ENCODE peak calls at places on chromosomes 12 and 14, in four cellular contexts. C is endothelial cell of umbilical vein, W is breast epithelium, J is suprapubic skin. Z is an unnamed sample.

GRCh38 chr12:3148366-3149000 is 71.3 kb downstream of the TSPAN9 start:
- DNase-seq in W (no peak), C (no peak), J (no peak), Z (no peak)

GRCh38 chr14:40855343-40855742 is 751.3 kb upstream of the LRFN5 start:
- DNase-seq in J (no peak), W (no peak), C (no peak), Z (no peak)

GRCh38 chr14:62657376-62657775 is 387.9 kb downstream of the KCNH5 start:
- DNase-seq in W (no peak), J (no peak), C (no peak), Z (no peak)

GRCh38 chr12:124305776-124306685 is 11.1 kb downstream of the RFLNA start:
- DNase-seq in W (no peak), C (no peak), J (no peak), Z (no peak)

GRCh38 chr12:28998662-28999120 is 150.4 kb upstream of the FAR2 start:
- DNase-seq in J (no peak), W (no peak), C (peak; percentile 56), Z (peak; percentile 14)

GRCh38 chr14:104494483-104494882 is 85.1 kb upstream of the C14orf180 start:
- DNase-seq in W (no peak), C (no peak), J (no peak), Z (no peak)

GRCh38 chr14:95286649-95287048 is 33.1 kb downstream of the CLMN start:
- DNase-seq in W (peak; percentile 13), J (no peak), C (no peak), Z (no peak)

GRCh38 chr12:65533177-65533883 is 254.8 kb downstream of the MSRB3 start:
- DNase-seq in J (no peak), C (peak; percentile 85), W (no peak), Z (no peak)

GRCh38 chr12:69824956-69825355 is at the start of gene MYRFL:
- DNase-seq in J (no peak), W (no peak), C (no peak), Z (no peak)

GRCh38 chr12:12723681-12724420 is 6.7 kb downstream of the CDKN1B start:
- DNase-seq in W (no peak), C (peak; percentile 57), J (no peak), Z (peak; percentile 69)

GRCh38 chr14:101975231-101975630 is 10.9 kb downstream of the DYNC1H1 start:
- DNase-seq in W (no peak), J (no peak), C (no peak), Z (no peak)

GRCh38 chr12:25422241-25422640 is 130.8 kb downstream of the LMNTD1 start:
- DNase-seq in J (no peak), W (no peak), C (no peak), Z (no peak)

GRCh38 chr14:93311082-93311481 is 21.8 kb downstream of the BTBD7 start:
- DNase-seq in C (no peak), J (no peak), W (no peak), Z (no peak)

GRCh38 chr12:13071305-13072280 is 27.4 kb downstream of the FAM234B start:
- DNase-seq in W (no peak), J (no peak), C (no peak), Z (peak; percentile 8)

GRCh38 chr12:111788178-111788654 is 21.5 kb downstream of the ALDH2 start:
- DNase-seq in J (no peak), W (peak; percentile 41), C (no peak), Z (peak; percentile 31)

GRCh38 chr12:63949902-63950301 is 105.4 kb downstream of the SRGAP1 start:
- DNase-seq in W (no peak), C (no peak), J (no peak), Z (no peak)

GRCh38 chr12:13203028-13203922 is 6.7 kb downstream of the EMP1 start:
- DNase-seq in J (peak; percentile 87), W (no peak), C (peak; percentile 46), Z (peak; percentile 5)

GRCh38 chr14:73714656-73715081 is 485 bp upstream of the PNMA1 start:
- DNase-seq in C (no peak), J (no peak), W (no peak), Z (no peak)

GRCh38 chr14:67514650-67515385 is 18.3 kb upstream of the PLEKHH1 start:
- DNase-seq in C (peak; percentile 15), J (no peak), W (no peak), Z (peak; percentile 55)

GRCh38 chr14:103206023-103206481 is 82.8 kb downstream of the TNFAIP2 start:
- DNase-seq in C (no peak), W (no peak), J (peak; percentile 63), Z (no peak)

DNA sequence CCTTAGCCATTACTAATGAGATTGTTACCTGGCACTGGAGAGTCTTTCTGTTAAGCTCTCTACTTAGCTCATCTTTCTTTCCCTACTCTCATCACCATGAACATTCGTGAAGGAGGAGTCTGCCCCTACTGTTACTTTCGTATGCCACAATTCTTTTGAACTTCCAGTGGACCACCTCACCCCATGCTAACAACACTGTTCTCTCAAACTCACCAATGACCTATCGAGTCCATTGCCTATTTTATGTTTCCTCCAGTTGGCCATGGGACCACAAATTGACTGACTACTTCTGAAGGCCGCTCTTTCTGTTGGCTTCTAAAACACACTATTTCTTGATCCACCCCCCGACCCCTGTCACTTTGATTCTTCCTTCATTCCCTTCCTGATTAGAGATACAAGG is 192.4 kb upstream of the GZMB start:
- DNase-seq in J (no peak), C (no peak), W (no peak), Z (no peak)
- TF ChIP-seq POLR2A in J (no peak), C (no peak), W (no peak), Z (no peak)

GRCh38 chr14:54533100-54533499 is 23.4 kb downstream of the CGRRF1 start:
- DNase-seq in C (no peak), W (no peak), J (no peak), Z (no peak)

GRCh38 chr14:54528973-54529372 is 19.3 kb downstream of the CGRRF1 start:
- DNase-seq in C (no peak), J (no peak), W (no peak), Z (no peak)

GRCh38 chr14:54532111-54533012 is 22.7 kb downstream of the CGRRF1 start:
- DNase-seq in C (no peak), W (no peak), J (no peak), Z (no peak)

GRCh38 chr14:54535126-54535525 is 25.4 kb downstream of the CGRRF1 start:
- DNase-seq in J (no peak), W (no peak), C (no peak), Z (no peak)

GRCh38 chr14:54529811-54530210 is 20.1 kb downstream of the CGRRF1 start:
- DNase-seq in C (peak; percentile 90), J (no peak), W (no peak), Z (no peak)
- TF ChIP-seq POLR2A in C (no peak), J (no peak), W (no peak), Z (no peak)

GRCh38 chr12:38904932-38905479 is 385 bp downstream of the CPNE8 start:
- DNase-seq in C (peak; percentile 64), J (peak; percentile 95), W (peak; percentile 76), Z (peak; percentile 49)

GRCh38 chr12:38903596-38903995 is 1.8 kb downstream of the CPNE8 start:
- DNase-seq in W (no peak), C (peak; percentile 55), J (no peak), Z (no peak)

GRCh38 chr12:38906482-38907170 is 1.2 kb upstream of the CPNE8 start:
- DNase-seq in J (peak; percentile 90), W (peak; percentile 72), C (peak; percentile 84), Z (peak; percentile 77)

GRCh38 chr12:38907171-38907923 is 2.0 kb upstream of the CPNE8 start:
- DNase-seq in J (no peak), C (no peak), W (no peak), Z (no peak)

DNA sequence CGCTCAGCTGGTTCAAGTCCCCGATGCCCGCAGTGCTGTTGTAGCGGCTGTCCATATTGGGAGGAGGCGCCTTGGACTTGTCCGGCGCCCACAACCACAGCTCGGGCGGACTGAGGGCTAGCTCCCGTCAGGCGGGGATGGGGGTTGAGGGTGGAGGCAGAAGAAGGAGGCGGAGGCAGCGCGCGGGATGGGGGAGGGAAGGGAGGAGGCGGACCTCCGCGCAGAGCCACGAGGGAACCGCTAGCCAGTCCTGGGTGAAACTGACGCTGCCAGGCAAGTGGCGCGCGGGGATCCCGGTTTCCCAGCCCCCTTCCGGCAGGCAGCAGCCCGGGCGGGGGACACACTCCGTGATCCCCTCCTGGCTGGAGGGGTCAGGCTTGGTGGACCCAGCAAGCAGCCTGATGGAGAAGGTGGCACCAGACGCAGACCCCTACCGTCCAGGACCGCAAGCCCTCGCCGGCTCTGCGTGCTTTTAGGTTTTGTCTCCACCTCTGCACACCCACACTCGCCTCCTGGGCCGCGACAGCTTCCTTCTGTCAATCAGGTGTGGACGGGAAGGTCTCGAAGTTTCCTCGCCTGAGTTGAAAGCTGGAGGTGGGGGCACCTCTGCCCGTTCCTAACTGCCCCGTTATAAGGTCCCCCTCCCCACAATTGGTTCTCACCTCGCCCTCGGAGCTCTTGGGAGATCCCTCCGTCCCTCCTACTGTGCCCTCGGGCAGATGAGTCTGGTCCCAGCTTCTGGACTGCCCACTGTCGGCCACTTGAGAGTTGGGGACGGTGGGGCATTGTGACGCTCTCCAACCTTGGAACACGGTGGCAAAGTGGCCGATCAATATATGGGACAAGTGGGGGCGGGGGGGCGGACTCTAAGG is at the start of gene CPNE8:
- DNase-seq in W (peak; percentile 69), C (peak; percentile 79), J (peak; percentile 96), Z (peak; percentile 50)
- TF ChIP-seq POLR2A in W (peak; percentile 46), C (peak; percentile 49), J (peak; percentile 65), Z (peak; percentile 46)

GRCh38 chr14:50559990-50560928 is at the start of gene ATL1:
- DNase-seq in W (peak; percentile 58), C (peak; percentile 59), J (peak; percentile 81), Z (peak; percentile 69)

GRCh38 chr14:50562841-50563240 is 2.9 kb downstream of the ATL1 start:
- DNase-seq in J (no peak), C (no peak), W (no peak), Z (no peak)

DNA sequence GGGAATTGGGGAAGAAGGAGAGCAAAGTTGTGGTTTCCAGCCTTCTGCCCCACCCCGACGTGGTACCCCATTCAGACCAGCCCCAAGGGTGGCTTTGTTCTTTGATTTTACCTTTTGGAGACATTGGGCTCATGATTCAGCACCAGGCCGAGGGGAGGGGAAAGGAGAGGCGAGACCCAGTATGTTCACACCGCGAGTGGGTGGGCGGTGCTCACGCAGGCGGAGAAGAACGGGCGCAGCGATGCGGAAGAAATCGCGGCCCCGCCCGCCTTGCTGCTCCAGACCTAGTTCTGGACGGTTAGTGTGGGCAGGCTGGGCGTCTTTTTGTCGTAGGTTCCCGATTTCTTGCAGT is 960 bp downstream of the ATL1 start:
- DNase-seq in J (peak; percentile 89), C (peak; percentile 26), W (peak; percentile 77), Z (peak; percentile 10)
- TF ChIP-seq POLR2A in J (no peak), C (no peak), W (peak; percentile 21), Z (no peak)

Z was measured in erythroblast.